ENCODE peak calls at places on chromosomes 6 and 20, in four cellular contexts. Z is K562, S is HepG2, X is GM12878. M is an unnamed sample.

GRCh38 chr6:134477991-134478635 is 160.2 kb upstream of the SGK1 start:
- DNase-seq in Z (no peak), S (no peak), X (no peak), M (no peak)

GRCh38 chr6:21586760-21587181 is 6.8 kb upstream of the SOX4 start:
- DNase-seq in Z (no peak), S (no peak), X (no peak), M (no peak)

GRCh38 chr6:90347411-90347841 is 50.8 kb upstream of the BACH2 start:
- DNase-seq in Z (no peak), S (no peak), X (no peak), M (no peak)

GRCh38 chr6:118372413-118372812 is 175.7 kb upstream of the PLN start:
- DNase-seq in Z (no peak), S (no peak), X (no peak), M (peak; percentile 11)

GRCh38 chr20:46312075-46312944 is 4.0 kb upstream of the CDH22 start:
- DNase-seq in Z (peak; percentile 74), S (peak; percentile 24), X (no peak), M (peak; percentile 87)

GRCh38 chr6:18241208-18241836 is 23.0 kb downstream of the DEK start:
- DNase-seq in Z (no peak), S (peak; percentile 43), X (no peak), M (no peak)

GRCh38 chr6:3885262-3886036 is 36.3 kb downstream of the FAM50B start:
- DNase-seq in Z (peak; percentile 31), S (peak; percentile 69), X (no peak), M (no peak)

GRCh38 chr6:2861071-2861821 is 19.6 kb upstream of the SERPINB1 start:
- DNase-seq in Z (no peak), S (no peak), X (no peak), M (no peak)

GRCh38 chr6:127119361-127120108 is 1.1 kb downstream of the RSPO3 start:
- DNase-seq in Z (no peak), S (no peak), X (no peak), M (peak; percentile 48)

GRCh38 chr6:144493035-144493910 is 208.1 kb downstream of the UTRN start:
- DNase-seq in Z (no peak), S (no peak), X (no peak), M (no peak)

GRCh38 chr6:33698494-33698893 is 13.0 kb downstream of the UQCC2 start:
- DNase-seq in Z (no peak), S (no peak), X (no peak), M (no peak)

GRCh38 chr20:25013478-25014380 is 21.2 kb upstream of the APMAP start:
- DNase-seq in Z (no peak), S (no peak), X (no peak), M (no peak)

GRCh38 chr6:10733151-10733715 is 10.4 kb downstream of the TMEM14C start:
- DNase-seq in Z (no peak), S (no peak), X (no peak), M (no peak)

GRCh38 chr6:81781624-81782023 is 29.1 kb upstream of the TENT5A start:
- DNase-seq in Z (no peak), S (no peak), X (no peak), M (no peak)

GRCh38 chr20:53162251-53162835 is 190.2 kb downstream of the TSHZ2 start:
- DNase-seq in Z (peak; percentile 82), S (no peak), X (no peak), M (no peak)

GRCh38 chr6:25431642-25432307 is 152.6 kb downstream of the CARMIL1 start:
- DNase-seq in Z (no peak), S (no peak), X (no peak), M (no peak)

GRCh38 chr6:1686117-1687098 is 76.7 kb downstream of the FOXC1 start:
- DNase-seq in Z (no peak), S (no peak), X (no peak), M (peak; percentile 58)

GRCh38 chr20:40562031-40562430 is 127.0 kb downstream of the MAFB start:
- DNase-seq in Z (peak; percentile 36), S (no peak), X (no peak), M (no peak)

GRCh38 chr20:43220612-43221011 is 30.9 kb upstream of the PTPRT start:
- DNase-seq in Z (no peak), S (no peak), X (no peak), M (no peak)

GRCh38 chr6:107866606-107867301 is 42.6 kb upstream of the SCML4 start:
- DNase-seq in Z (peak; percentile 31), S (peak; percentile 56), X (no peak), M (peak; percentile 51)

GRCh38 chr6:357261-357790 is 34.2 kb upstream of the IRF4 start:
- DNase-seq in Z (no peak), S (no peak), X (no peak), M (no peak)

GRCh38 chr6:139540276-139540675 is 165.8 kb upstream of the CITED2 start:
- DNase-seq in Z (no peak), S (no peak), X (peak; percentile 32), M (no peak)

GRCh38 chr6:88502391-88502790 is 336.2 kb upstream of the CNR1 start:
- DNase-seq in Z (no peak), S (no peak), X (no peak), M (no peak)

GRCh38 chr20:61025536-61025935 is 226.5 kb upstream of the CDH4 start:
- DNase-seq in Z (no peak), S (no peak), X (no peak), M (no peak)

GRCh38 chr6:144683216-144684070 is 398.3 kb downstream of the UTRN start:
- DNase-seq in Z (no peak), S (no peak), X (no peak), M (no peak)

GRCh38 chr6:128491643-128492206 is 28.7 kb downstream of the PTPRK start:
- DNase-seq in Z (no peak), S (no peak), X (no peak), M (no peak)

GRCh38 chr6:11631008-11631407 is 93.5 kb downstream of the TMEM170B start:
- DNase-seq in Z (no peak), S (no peak), X (no peak), M (peak; percentile 23)

GRCh38 chr6:137692806-137693205 is 174.3 kb upstream of the TNFAIP3 start:
- DNase-seq in Z (no peak), S (no peak), X (no peak), M (no peak)

GRCh38 chr6:35411066-35411465 is 41.1 kb upstream of the FANCE start:
- DNase-seq in Z (no peak), S (no peak), X (no peak), M (no peak)

GRCh38 chr6:33700391-33701050 is 11.0 kb downstream of the UQCC2 start:
- DNase-seq in Z (peak; percentile 77), S (peak; percentile 58), X (no peak), M (peak; percentile 62)

GRCh38 chr6:26155066-26155925 is 68.1 kb downstream of the HFE start:
- DNase-seq in Z (peak; percentile 32), S (peak; percentile 43), X (no peak), M (peak; percentile 51)

GRCh38 chr20:12294684-12295083 is 377.0 kb downstream of the BTBD3 start:
- DNase-seq in Z (no peak), S (no peak), X (no peak), M (peak; percentile 11)

GRCh38 chr6:111710439-111710838 is 104.8 kb upstream of the TRAF3IP2 start:
- DNase-seq in Z (no peak), S (no peak), X (no peak), M (no peak)

GRCh38 chr6:16432075-16433032 is 194.0 kb downstream of the GMPR start:
- DNase-seq in Z (no peak), S (no peak), X (peak; percentile 77), M (no peak)

GRCh38 chr6:122394016-122394415 is 5.4 kb upstream of the HSF2 start:
- DNase-seq in Z (no peak), S (no peak), X (no peak), M (no peak)

GRCh38 chr6:18503588-18504231 is 116.6 kb downstream of the RNF144B start:
- DNase-seq in Z (peak; percentile 50), S (peak; percentile 80), X (peak; percentile 35), M (peak; percentile 52)

GRCh38 chr20:50214226-50215024 is 23.8 kb downstream of the CEBPB start:
- DNase-seq in Z (no peak), S (no peak), X (no peak), M (no peak)

GRCh38 chr20:50215101-50215500 is 24.5 kb downstream of the CEBPB start:
- DNase-seq in Z (no peak), S (no peak), X (no peak), M (no peak)

GRCh38 chr20:50216543-50217206 is 26.0 kb downstream of the CEBPB start:
- DNase-seq in Z (no peak), S (peak; percentile 63), X (no peak), M (no peak)

GRCh38 chr20:50217207-50217949 is 26.7 kb downstream of the CEBPB start:
- DNase-seq in Z (no peak), S (no peak), X (no peak), M (no peak)

DNA sequence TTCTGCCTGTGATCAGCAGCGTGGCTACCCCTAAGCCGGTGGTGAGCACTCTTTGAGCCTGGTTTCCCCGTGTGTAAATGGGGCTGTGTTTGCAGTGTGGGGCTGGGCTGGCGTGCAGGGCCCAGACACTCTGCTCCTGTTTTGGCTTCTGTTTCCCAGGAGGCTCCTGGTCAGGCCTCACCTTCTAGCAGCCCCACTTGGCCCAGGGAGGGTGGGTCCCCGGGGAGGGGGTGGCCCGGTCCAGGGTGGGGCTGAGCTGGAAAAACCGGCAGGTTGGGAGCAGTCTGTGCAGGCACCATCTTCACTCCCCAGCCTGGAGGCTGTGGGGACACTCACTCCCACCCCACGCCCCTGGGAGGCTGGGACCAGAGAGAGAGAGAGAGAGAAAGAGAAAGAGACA is 25.3 kb downstream of the CEBPB start:
- DNase-seq in Z (no peak), S (no peak), X (no peak), M (no peak)
- TF ChIP-seq FOXM1 in Z (no peak), S (no peak), X (no peak), M (no peak)

DNA sequence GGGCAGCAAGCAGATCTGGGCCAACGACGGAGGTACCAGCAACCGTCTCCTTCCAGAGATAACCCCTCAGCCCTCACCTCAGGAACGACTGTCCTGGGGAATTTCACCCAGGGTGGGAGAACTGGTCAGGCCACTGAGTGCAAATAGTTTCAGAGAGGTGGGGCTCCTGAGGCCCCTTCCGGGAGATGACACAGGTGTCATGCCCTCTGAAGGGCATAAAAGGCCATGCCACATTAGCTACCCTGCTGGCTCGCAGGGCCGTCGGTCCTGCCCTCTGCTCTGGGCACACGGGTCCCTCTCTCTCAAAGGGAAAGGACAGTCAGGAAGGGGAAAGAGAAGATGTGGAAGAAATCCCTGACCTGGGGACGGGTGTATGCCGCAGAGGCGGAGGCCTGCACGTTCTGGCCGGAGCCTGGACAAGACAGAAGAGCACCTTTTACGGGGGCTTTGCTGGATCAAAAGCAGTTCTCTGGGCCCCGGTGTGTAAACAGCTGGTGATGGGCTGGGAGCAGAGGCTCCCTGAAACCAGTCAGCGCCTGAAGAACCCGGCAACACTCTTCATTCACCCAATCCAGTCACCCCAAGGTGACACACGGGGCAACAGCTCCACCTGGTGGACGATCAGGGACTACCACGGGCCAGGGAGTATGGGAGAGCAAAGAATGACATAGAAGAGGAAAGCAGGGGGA is 6.4 kb upstream of the TAF8 start:
- DNase-seq in Z (peak; percentile 92), S (peak; percentile 88), X (peak; percentile 68), M (peak; percentile 92)
- TF ChIP-seq CHD2 in Z (no peak), S (peak; percentile 7), X (peak; percentile 20), M (no peak)

DNA sequence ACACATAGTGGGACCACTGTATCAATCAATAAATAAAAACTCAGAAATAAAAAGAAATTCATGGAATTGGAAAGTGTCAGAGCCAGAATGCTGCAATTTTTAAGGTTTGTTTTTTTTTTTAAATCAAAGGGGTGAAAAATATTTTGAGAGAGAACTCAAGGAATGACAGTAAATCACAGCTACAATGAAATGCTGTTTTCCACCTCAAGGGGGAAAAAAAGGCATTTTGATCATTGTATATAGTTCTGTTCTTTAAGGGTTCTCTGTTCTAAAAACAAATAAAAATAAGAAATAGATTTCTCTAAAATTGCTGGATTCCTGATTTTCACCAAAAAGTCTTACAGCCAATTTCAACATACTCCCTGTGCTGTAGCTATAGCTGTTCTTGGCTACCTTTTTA is 24.5 kb downstream of the FAXC start:
- DNase-seq in Z (no peak), S (no peak), X (no peak), M (no peak)
- TF ChIP-seq CTCF in Z (no peak), S (no peak), X (no peak), M (no peak)

GRCh38 chr6:106050538-106050937 is 35.6 kb upstream of the PRDM1 start:
- DNase-seq in Z (no peak), S (no peak), X (no peak), M (no peak)
- TF ChIP-seq FOXM1 in Z (no peak), S (no peak), X (no peak), M (no peak)

M was measured in SK-N-SH.